ENCODE peak calls at places on chromosomes 1 and 21, in ten cellular contexts. J, B, T, A, I, H, G, C, L and Z are unnamed samples.

GRCh38 chr1:226100436-226101347 is 38.2 kb downstream of the H3-3A start:
- DNase-seq in J (peak), B (peak), T (peak), A (peak), I (no peak), H (no peak), G (peak), C (peak), L (peak), Z (peak)

GRCh38 chr21:36126166-36126565 is 8.7 kb upstream of the CBR3 start:
- DNase-seq in J (peak), B (no peak), T (no peak), A (peak), I (peak), H (no peak), G (peak), C (no peak), L (no peak), Z (peak)

GRCh38 chr1:167561753-167562152 is 8.2 kb upstream of the CREG1 start:
- DNase-seq in J (no peak), B (no peak), T (no peak), A (no peak), I (no peak), H (no peak), G (no peak), C (no peak), L (no peak), Z (no peak)

GRCh38 chr1:22450421-22451021 is 1.1 kb upstream of the ZBTB40 start:
- DNase-seq in J (no peak), B (no peak), T (no peak), A (no peak), I (no peak), H (peak), G (no peak), C (no peak), L (no peak), Z (no peak)

GRCh38 chr1:27117733-27118439 is 37.0 kb downstream of the SLC9A1 start:
- DNase-seq in J (no peak), B (no peak), T (no peak), A (peak), I (peak), H (no peak), G (peak), C (no peak), L (peak), Z (peak)

GRCh38 chr1:237811633-237812032 is 79.1 kb downstream of the ZP4 start:
- DNase-seq in J (no peak), B (no peak), T (no peak), A (no peak), I (no peak), H (no peak), G (no peak), C (no peak), L (no peak), Z (no peak)

GRCh38 chr1:57832616-57833015 is 408.8 kb upstream of the DAB1 start:
- DNase-seq in J (no peak), B (peak), T (no peak), A (no peak), I (no peak), H (no peak), G (no peak), C (peak), L (no peak), Z (no peak)

GRCh38 chr1:158491372-158491771 is 19.4 kb downstream of the OR10R2 start:
- DNase-seq in J (no peak), B (no peak), T (no peak), A (no peak), I (no peak), H (no peak), G (no peak), C (no peak), L (no peak), Z (no peak)

GRCh38 chr1:22557341-22557950 is 5.8 kb upstream of the EPHA8 start:
- DNase-seq in J (peak), B (no peak), T (no peak), A (no peak), I (peak), H (no peak), G (no peak), C (no peak), L (no peak), Z (peak)

GRCh38 chr1:47389735-47390134 is 26.4 kb upstream of the FOXE3 start:
- DNase-seq in J (no peak), B (no peak), T (no peak), A (no peak), I (no peak), H (peak), G (no peak), C (no peak), L (no peak), Z (no peak)

GRCh38 chr21:42567181-42567560 is 53.5 kb downstream of the SLC37A1 start:
- DNase-seq in J (no peak), B (no peak), T (no peak), A (no peak), I (no peak), H (no peak), G (no peak), C (no peak), L (no peak), Z (no peak)

GRCh38 chr21:15514073-15514946 is 215.5 kb upstream of the USP25 start:
- DNase-seq in J (no peak), B (no peak), T (peak), A (no peak), I (no peak), H (peak), G (no peak), C (no peak), L (no peak), Z (no peak)

GRCh38 chr21:32448803-32449594 is 36.5 kb downstream of the EVA1C start:
- DNase-seq in J (peak), B (no peak), T (no peak), A (peak), I (no peak), H (no peak), G (peak), C (no peak), L (peak), Z (peak)

GRCh38 chr1:10451286-10451685 is 1.5 kb downstream of the CORT start:
- DNase-seq in J (peak), B (peak), T (no peak), A (peak), I (no peak), H (no peak), G (peak), C (peak), L (peak), Z (peak)

GRCh38 chr1:85317580-85317979 is 41.1 kb upstream of the BCL10 start:
- DNase-seq in J (peak), B (no peak), T (no peak), A (peak), I (no peak), H (no peak), G (no peak), C (no peak), L (no peak), Z (no peak)

GRCh38 chr21:41396452-41397107 is 29.5 kb upstream of the MX1 start:
- DNase-seq in J (no peak), B (peak), T (peak), A (peak), I (peak), H (no peak), G (no peak), C (peak), L (no peak), Z (no peak)

GRCh38 chr1:26349196-26349885 is 4.6 kb downstream of the CRYBG2 start:
- DNase-seq in J (peak), B (no peak), T (peak), A (peak), I (peak), H (no peak), G (peak), C (no peak), L (peak), Z (peak)

GRCh38 chr1:241836944-241837343 is 11.1 kb upstream of the EXO1 start:
- DNase-seq in J (no peak), B (no peak), T (no peak), A (no peak), I (no peak), H (no peak), G (no peak), C (no peak), L (no peak), Z (no peak)

GRCh38 chr1:167711797-167712196 is 10.0 kb upstream of the MPZL1 start:
- DNase-seq in J (no peak), B (no peak), T (peak), A (no peak), I (no peak), H (no peak), G (no peak), C (no peak), L (no peak), Z (no peak)

GRCh38 chr1:212182585-212182984 is 102.6 kb upstream of the PPP2R5A start:
- DNase-seq in J (no peak), B (no peak), T (no peak), A (no peak), I (no peak), H (no peak), G (no peak), C (no peak), L (no peak), Z (no peak)

GRCh38 chr1:202084791-202085681 is 37.7 kb upstream of the GPR37L1 start:
- DNase-seq in J (no peak), B (peak), T (peak), A (no peak), I (peak), H (peak), G (no peak), C (peak), L (no peak), Z (no peak)

GRCh38 chr21:33286076-33286475 is 19.9 kb downstream of the IL10RB start:
- DNase-seq in J (no peak), B (no peak), T (no peak), A (no peak), I (no peak), H (peak), G (no peak), C (no peak), L (no peak), Z (no peak)

DNA sequence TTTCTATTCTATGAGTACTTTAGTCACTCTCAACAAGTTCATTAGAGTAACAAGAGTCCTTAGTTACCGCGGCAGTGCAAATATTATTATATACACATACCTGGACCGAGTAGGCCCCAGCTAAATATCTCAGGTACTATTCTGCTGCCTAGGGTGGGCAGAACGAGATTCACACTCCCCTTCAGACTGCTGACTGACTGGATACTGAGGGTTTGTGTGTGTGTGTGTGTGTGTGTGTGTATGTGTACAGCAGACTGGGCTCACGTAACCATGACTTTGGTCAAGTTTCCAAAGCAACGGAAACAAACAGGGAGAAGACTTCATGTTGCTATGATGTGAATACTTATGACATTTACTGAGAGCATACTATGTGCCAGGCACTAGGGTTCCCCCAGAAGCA is 203.5 kb upstream of the USP24 start:
- DNase-seq in J (no peak), B (no peak), T (no peak), A (no peak), I (no peak), H (no peak), G (no peak), C (no peak), L (no peak), Z (no peak)
- H3K4me3 ChIP-seq in J (no peak), B (no peak), T (no peak), A (no peak), I (no peak), H (no peak), G (no peak), C (no peak), L (no peak), Z (no peak)

GRCh38 chr1:203475012-203475981 is at the start of gene PRELP:
- DNase-seq in J (peak), B (peak), T (peak), A (peak), I (peak), H (no peak), G (peak), C (peak), L (no peak), Z (peak)
- H2AFZ ChIP-seq in J (peak), B (peak), T (peak), A (peak), I (peak), H (no peak), G (peak), C (peak), L (no peak), Z (peak)

GRCh38 chr1:246383217-246383616 is 123.9 kb downstream of the SMYD3 start:
- DNase-seq in J (no peak), B (no peak), T (no peak), A (peak), I (peak), H (no peak), G (no peak), C (no peak), L (no peak), Z (no peak)

GRCh38 chr1:246382589-246382988 is 124.5 kb downstream of the SMYD3 start:
- DNase-seq in J (no peak), B (no peak), T (no peak), A (no peak), I (no peak), H (no peak), G (no peak), C (no peak), L (no peak), Z (no peak)

GRCh38 chr1:246383791-246384190 is 123.3 kb downstream of the SMYD3 start:
- DNase-seq in J (no peak), B (no peak), T (no peak), A (peak), I (peak), H (no peak), G (no peak), C (no peak), L (no peak), Z (no peak)
- H3K4me3 ChIP-seq in J (no peak), B (no peak), T (no peak), A (no peak), I (no peak), H (no peak), G (no peak), C (no peak), L (no peak), Z (no peak)

GRCh38 chr1:166119678-166120077 is 47.1 kb downstream of the FAM78B start:
- DNase-seq in J (no peak), B (no peak), T (no peak), A (no peak), I (no peak), H (no peak), G (no peak), C (no peak), L (no peak), Z (no peak)
- H2AFZ ChIP-seq in J (no peak), B (no peak), T (no peak), A (no peak), I (no peak), H (no peak), G (no peak), C (no peak), L (no peak), Z (no peak)